ENCODE peak calls at places on chromosomes 11 and 22, in nine cellular contexts. D is mucosa of descending colon, B is osteoblast, M is H1, G is SK-N-SH, Z is AG09309, A is psoas muscle, C is ovary, K is A549. S is an unnamed sample.

GRCh38 chr11:122642472-122642922 is 13.0 kb upstream of the UBASH3B start:
- DNase-seq in M (no peak), K (peak), D (no peak), G (no peak), Z (peak), C (no peak), B (peak), A (no peak), S (no peak)

GRCh38 chr22:46457502-46458488 is 79.6 kb downstream of the CELSR1 start:
- DNase-seq in Z (no peak), B (peak), C (no peak), G (peak), A (no peak), K (no peak), D (no peak), M (no peak), S (peak)

GRCh38 chr11:99814021-99814420 is 793.3 kb downstream of the CNTN5 start:
- DNase-seq in A (no peak), C (no peak), G (no peak), M (no peak), Z (no peak), D (no peak), B (no peak), K (no peak), S (no peak)

GRCh38 chr11:4098026-4098621 is 3.5 kb downstream of the RRM1 start:
- DNase-seq in K (no peak), A (no peak), Z (no peak), B (no peak), C (no peak), D (no peak), G (no peak), M (no peak), S (no peak)

GRCh38 chr22:49042066-49042465 is 785.6 kb downstream of the BRD1 start:
- DNase-seq in Z (no peak), K (no peak), A (no peak), B (peak), M (no peak), C (no peak), G (no peak), D (no peak), S (no peak)

GRCh38 chr11:118313242-118313641 is 8.7 kb downstream of the CD3E start:
- DNase-seq in G (no peak), Z (no peak), M (no peak), B (no peak), A (no peak), D (no peak), C (no peak), K (no peak), S (no peak)

GRCh38 chr11:13210424-13210823 is 67.2 kb upstream of the BMAL1 start:
- DNase-seq in M (peak), C (peak), G (peak), A (peak), K (peak), Z (peak), B (no peak), D (peak), S (peak)

GRCh38 chr22:39028281-39028680 is 7.4 kb downstream of the APOBEC3D start:
- DNase-seq in A (no peak), C (no peak), K (no peak), D (no peak), Z (no peak), G (no peak), B (no peak), M (no peak), S (no peak)

GRCh38 chr11:107999759-108000455 is 8.8 kb upstream of the CUL5 start:
- DNase-seq in K (peak), B (peak), G (peak), C (no peak), M (peak), Z (no peak), D (peak), A (no peak), S (peak)

GRCh38 chr11:111185259-111185658 is 60.3 kb upstream of the POU2AF2 start:
- DNase-seq in B (peak), D (no peak), M (no peak), Z (no peak), A (no peak), C (no peak), G (no peak), K (no peak), S (peak)

GRCh38 chr11:8242480-8243280 is 21.0 kb downstream of the LMO1 start:
- DNase-seq in A (no peak), D (no peak), G (peak), K (no peak), C (no peak), B (peak), Z (no peak), M (no peak), S (peak)

GRCh38 chr22:48949375-48950149 is 878.1 kb downstream of the BRD1 start:
- DNase-seq in Z (no peak), A (no peak), G (no peak), M (peak), K (no peak), C (no peak), D (no peak), B (peak), S (peak)

GRCh38 chr11:16891964-16892363 is 122.2 kb downstream of the PLEKHA7 start:
- DNase-seq in K (no peak), D (no peak), G (no peak), M (no peak), A (no peak), Z (no peak), B (peak), C (no peak), S (no peak)

GRCh38 chr11:125164091-125164421 is 495 bp upstream of the PKNOX2 start:
- DNase-seq in D (no peak), M (no peak), G (no peak), C (no peak), Z (no peak), K (no peak), A (no peak), B (no peak), S (no peak)

GRCh38 chr11:125165111-125165663 is 636 bp downstream of the PKNOX2 start:
- DNase-seq in D (no peak), G (peak), Z (no peak), M (peak), B (peak), K (no peak), A (peak), C (peak), S (peak)

GRCh38 chr11:125165664-125166346 is 1.3 kb downstream of the PKNOX2 start:
- DNase-seq in D (no peak), C (peak), A (no peak), G (no peak), B (peak), K (no peak), Z (no peak), M (no peak), S (peak)

GRCh38 chr11:125163431-125164011 is 1.0 kb upstream of the PKNOX2 start:
- DNase-seq in C (no peak), G (no peak), M (peak), K (no peak), Z (no peak), A (no peak), D (no peak), B (peak), S (peak)

GRCh38 chr11:125164422-125165110 is at the start of gene PKNOX2:
- DNase-seq in A (peak), K (peak), D (peak), C (peak), G (peak), Z (no peak), B (peak), M (peak), S (peak)
- H3K4me3 ChIP-seq in A (peak), K (peak), D (peak), C (peak), G (peak), Z (peak), B (peak), M (peak), S (peak)

GRCh38 chr11:102611291-102611690 is 13.8 kb downstream of the MMP20 start:
- DNase-seq in K (no peak), D (no peak), Z (no peak), A (no peak), G (no peak), C (no peak), M (no peak), B (no peak), S (no peak)

GRCh38 chr11:102614485-102614884 is 10.6 kb downstream of the MMP20 start:
- DNase-seq in C (no peak), G (no peak), Z (no peak), M (no peak), D (no peak), B (peak), A (no peak), K (peak), S (no peak)

GRCh38 chr11:102615894-102616432 is 9.2 kb downstream of the MMP20 start:
- DNase-seq in M (no peak), B (no peak), A (no peak), D (no peak), G (no peak), Z (no peak), K (no peak), C (no peak), S (no peak)

GRCh38 chr11:102615077-102615893 is 9.8 kb downstream of the MMP20 start:
- DNase-seq in G (no peak), M (no peak), K (no peak), B (no peak), C (no peak), D (no peak), Z (no peak), A (no peak), S (no peak)

DNA sequence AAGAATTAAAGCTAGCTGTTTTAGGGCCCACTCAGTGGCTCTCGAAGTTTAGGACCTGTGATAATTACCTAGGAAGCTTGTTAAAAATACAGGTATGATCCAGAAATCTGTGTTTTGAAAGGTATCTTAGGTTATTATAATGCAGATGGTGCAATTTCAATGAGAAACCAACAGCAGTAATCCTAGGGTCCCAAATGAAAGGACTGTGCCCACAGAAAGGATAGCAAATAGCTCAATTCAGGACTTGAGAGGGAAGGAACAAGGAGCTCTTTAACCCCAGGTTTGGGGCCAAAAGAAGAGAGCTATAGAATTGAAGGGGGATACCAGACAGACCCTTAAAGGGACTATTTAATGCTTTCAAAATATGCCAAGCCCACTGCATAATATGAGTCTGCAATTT is 11.7 kb downstream of the MMP20 start:
- DNase-seq in K (no peak), D (no peak), C (no peak), A (no peak), M (no peak), Z (no peak), G (no peak), B (no peak), S (no peak)
- H3K4me3 ChIP-seq in K (no peak), D (no peak), C (no peak), A (no peak), M (peak), Z (no peak), G (no peak), B (no peak), S (no peak)

GRCh38 chr11:130427049-130427388 is 1.4 kb downstream of the ADAMTS8 start:
- DNase-seq in M (no peak), D (no peak), B (peak), Z (no peak), K (no peak), A (no peak), C (no peak), G (no peak), S (peak)
- H3K4me3 ChIP-seq in M (peak), D (no peak), B (no peak), Z (no peak), K (peak), A (peak), C (peak), G (no peak), S (no peak)

GRCh38 chr11:2927493-2927800 is 1.8 kb downstream of the PHLDA2 start:
- DNase-seq in Z (no peak), D (no peak), K (no peak), B (peak), A (peak), C (no peak), M (no peak), G (no peak), S (no peak)
- H3K4me3 ChIP-seq in Z (peak), D (no peak), K (peak), B (peak), A (no peak), C (no peak), M (no peak), G (no peak), S (no peak)

GRCh38 chr11:63766501-63767270 is 1.9 kb downstream of the ZFTA start:
- DNase-seq in M (no peak), Z (no peak), D (no peak), K (no peak), A (no peak), C (peak), G (peak), B (peak), S (peak)
- H3K4me3 ChIP-seq in M (peak), Z (peak), D (no peak), K (peak), A (peak), C (peak), G (peak), B (peak), S (no peak)

DNA sequence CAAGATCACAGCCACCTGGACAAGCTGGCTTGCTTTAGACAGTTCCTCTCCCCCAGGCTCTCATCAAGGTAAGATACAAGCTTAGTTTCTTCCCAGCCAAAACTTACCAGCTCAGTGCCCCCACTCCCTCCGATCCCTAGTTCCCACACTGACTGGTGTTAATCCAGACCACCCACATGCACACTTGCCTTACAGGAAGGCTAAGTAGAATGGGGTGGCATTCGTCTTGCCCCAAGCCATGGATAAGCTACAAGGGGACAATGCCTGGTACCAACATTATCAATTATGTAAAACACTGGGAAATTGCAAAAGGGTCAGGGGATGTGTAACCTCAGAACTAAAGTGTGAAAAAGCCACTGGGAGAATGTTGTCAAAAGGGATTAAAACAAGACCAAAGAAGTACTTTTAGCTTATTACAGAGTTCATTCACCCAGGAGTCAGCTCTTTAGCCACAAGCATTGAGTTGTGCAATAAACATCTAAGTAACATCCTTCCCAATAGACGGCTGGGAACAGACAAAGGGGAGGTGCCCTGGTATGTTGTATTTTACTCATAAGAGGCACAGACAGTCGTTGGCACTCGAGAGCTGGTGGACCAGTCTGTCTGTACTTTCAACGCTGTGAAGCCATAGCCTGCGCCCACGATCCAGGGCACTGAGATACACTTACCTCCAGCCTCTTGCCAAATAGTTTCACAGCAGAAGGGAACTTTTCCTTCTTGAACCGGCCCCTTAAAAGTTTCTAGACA is 1.1 kb downstream of the DHCR7 start:
- DNase-seq in C (no peak), A (no peak), G (no peak), K (peak), D (peak), Z (peak), M (no peak), B (peak), S (no peak)
- H3K4me3 ChIP-seq in C (peak), A (peak), G (peak), K (peak), D (no peak), Z (peak), M (peak), B (peak), S (peak)

GRCh38 chr22:18032455-18033101 is 8.2 kb upstream of the MICAL3 start:
- DNase-seq in D (no peak), Z (no peak), B (peak), A (no peak), C (no peak), G (no peak), M (no peak), K (peak), S (no peak)

GRCh38 chr22:18031670-18032454 is 7.5 kb upstream of the MICAL3 start:
- DNase-seq in K (peak), Z (peak), C (no peak), B (peak), D (no peak), M (no peak), A (peak), G (no peak), S (no peak)

GRCh38 chr22:18035740-18036139 is 11.4 kb upstream of the MICAL3 start:
- DNase-seq in M (no peak), G (peak), D (no peak), C (no peak), Z (no peak), A (peak), K (peak), B (no peak), S (peak)

GRCh38 chr22:18034076-18034475 is 9.7 kb upstream of the MICAL3 start:
- DNase-seq in Z (no peak), C (no peak), D (no peak), B (no peak), M (no peak), G (no peak), K (no peak), A (no peak), S (no peak)

DNA sequence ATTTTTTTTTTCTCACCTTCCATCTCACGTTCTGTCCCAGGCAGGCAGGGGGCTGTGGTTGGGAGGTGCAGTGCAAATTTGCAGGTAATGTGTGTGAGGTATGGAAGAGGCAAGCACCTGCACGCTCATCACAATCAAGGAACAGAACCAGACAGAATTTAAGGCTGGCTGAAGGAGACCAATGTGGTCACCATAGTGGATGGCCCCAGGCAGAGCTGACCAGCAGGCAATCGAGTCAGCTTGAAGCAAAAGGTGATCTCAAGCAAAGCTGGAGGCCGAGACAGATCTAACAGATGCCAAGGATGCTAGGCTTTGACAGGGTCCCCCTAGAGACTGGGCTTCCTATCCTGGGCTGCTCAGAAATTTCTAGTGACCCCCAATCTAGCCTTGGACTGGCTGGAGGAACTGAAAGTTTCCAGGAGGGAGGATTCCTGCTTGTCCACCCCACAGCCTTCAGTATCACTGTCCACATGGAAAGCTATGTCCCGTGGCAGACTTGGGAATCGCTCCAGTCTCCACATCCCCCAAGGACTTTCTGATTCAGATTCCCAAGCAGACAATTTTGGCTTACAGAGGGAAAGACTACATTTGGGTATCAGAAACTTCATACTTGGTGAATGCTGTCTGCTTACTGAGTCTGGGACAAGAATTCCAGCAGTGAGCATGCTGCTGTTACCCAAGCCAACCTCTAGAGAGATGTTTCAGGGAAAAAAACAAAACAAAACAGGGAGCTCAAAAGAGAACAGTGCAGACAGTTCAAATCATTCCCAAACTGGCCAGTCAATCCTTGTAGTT is 9.0 kb upstream of the MICAL3 start:
- DNase-seq in G (no peak), M (no peak), D (no peak), A (no peak), C (peak), Z (no peak), B (peak), K (no peak), S (no peak)
- H3K4me3 ChIP-seq in G (no peak), M (no peak), D (no peak), A (no peak), C (no peak), Z (no peak), B (no peak), K (no peak), S (no peak)

DNA sequence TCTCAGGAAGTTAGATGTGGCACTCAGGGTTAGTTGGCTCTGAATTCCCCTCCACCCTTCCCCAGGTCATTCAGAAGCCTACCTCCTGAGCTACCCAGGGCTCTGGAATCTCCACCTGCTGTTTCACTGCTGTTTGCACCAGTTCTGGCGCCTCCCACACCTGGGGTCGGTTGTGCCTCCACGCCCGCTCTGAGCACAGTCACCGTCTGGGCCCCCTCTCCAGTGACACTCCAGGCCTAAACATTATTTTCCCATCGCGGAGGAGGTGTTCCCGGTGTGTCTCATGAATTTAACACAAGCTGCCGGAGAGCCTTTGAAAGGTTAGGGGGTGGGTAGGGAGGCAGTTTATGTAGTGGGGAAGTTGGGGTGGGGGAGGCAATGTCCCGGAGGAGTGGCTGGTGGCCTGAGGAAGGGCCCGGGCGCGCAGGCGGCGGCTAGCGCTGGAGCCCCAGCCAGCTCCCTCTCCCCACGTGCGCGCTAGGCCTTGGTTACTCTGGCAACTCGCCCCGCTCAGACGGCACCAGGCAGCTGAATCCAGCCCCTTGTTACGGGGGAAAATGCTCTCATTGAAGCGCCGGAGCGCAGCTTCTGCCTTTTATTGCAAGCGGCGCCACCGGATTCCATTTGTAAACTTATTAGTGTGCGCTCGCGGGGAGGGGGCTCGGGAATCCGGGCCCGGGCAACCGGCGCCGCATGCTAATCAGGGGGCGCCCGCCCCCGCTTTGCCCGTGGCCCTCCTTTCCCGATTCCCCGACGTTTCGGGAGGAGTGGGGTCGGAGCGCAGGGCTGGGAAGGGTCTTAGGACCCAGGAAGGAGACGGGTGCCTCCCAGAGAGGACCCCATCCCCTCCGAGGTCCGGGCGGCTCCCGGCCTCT is 52.4 kb downstream of the GRIK4 start:
- DNase-seq in B (no peak), C (peak), Z (no peak), M (peak), D (no peak), G (no peak), K (no peak), A (peak), S (peak)
- H3K4me3 ChIP-seq in B (peak), C (peak), Z (no peak), M (peak), D (no peak), G (no peak), K (no peak), A (peak), S (peak)

GRCh38 chr11:120520091-120520822 is 8.7 kb downstream of the GRIK4 start:
- DNase-seq in D (no peak), C (no peak), K (no peak), M (no peak), B (peak), A (no peak), G (no peak), Z (no peak), S (no peak)
- H3K4me3 ChIP-seq in D (no peak), C (no peak), K (no peak), M (no peak), B (no peak), A (no peak), G (no peak), Z (no peak), S (no peak)